ENCODE peak calls at places on chromosome 4, in ten cellular contexts. L, H, Y, X, O, V, C, E, F and T are unnamed samples.

GRCh38 chr4:157444014-157444413 is 223.5 kb downstream of the GRIA2 start:
- DNase-seq in Y (no peak), V (no peak), X (no peak), C (no peak), E (no peak), H (no peak), O (no peak), F (no peak), L (no peak), T (no peak)

GRCh38 chr4:23061431-23061830 is 368.7 kb downstream of the GBA3 start:
- DNase-seq in L (no peak), E (no peak), F (no peak), Y (no peak), O (no peak), C (no peak), H (no peak), V (no peak), X (no peak), T (no peak)

GRCh38 chr4:173943547-173943946 is 339.9 kb downstream of the FBXO8 start:
- DNase-seq in H (no peak), V (no peak), F (no peak), Y (no peak), C (no peak), E (no peak), L (no peak), O (no peak), X (no peak), T (no peak)

GRCh38 chr4:105989411-105990242 is 94.4 kb downstream of the NPNT start:
- DNase-seq in F (no peak), O (no peak), L (no peak), C (no peak), E (no peak), X (no peak), H (no peak), V (no peak), Y (no peak), T (no peak)

GRCh38 chr4:144280688-144281087 is 140.2 kb upstream of the GYPA start:
- DNase-seq in H (no peak), Y (no peak), V (no peak), L (no peak), O (no peak), F (no peak), C (no peak), X (no peak), E (no peak), T (no peak)

GRCh38 chr4:23384741-23385140 is 505.1 kb downstream of the PPARGC1A start:
- DNase-seq in H (no peak), C (no peak), X (no peak), L (no peak), V (no peak), O (no peak), Y (no peak), E (no peak), F (no peak), T (no peak)

GRCh38 chr4:106395582-106395981 is 27.0 kb upstream of the GIMD1 start:
- DNase-seq in H (no peak), O (no peak), E (no peak), Y (no peak), L (no peak), V (no peak), C (no peak), F (no peak), X (no peak), T (no peak)

GRCh38 chr4:37836838-37837413 is 10.4 kb downstream of the PGM2 start:
- DNase-seq in O (no peak), C (no peak), V (no peak), H (no peak), Y (no peak), X (no peak), E (no peak), F (no peak), L (no peak), T (no peak)

GRCh38 chr4:3301450-3302163 is 8.8 kb downstream of the RGS12 start:
- DNase-seq in E (no peak), O (no peak), C (no peak), Y (no peak), L (no peak), F (no peak), H (no peak), V (no peak), X (peak; percentile 38), T (no peak)

GRCh38 chr4:128338634-128339355 is 51.2 kb upstream of the PGRMC2 start:
- DNase-seq in H (no peak), C (no peak), Y (no peak), E (no peak), L (peak; percentile 86), X (no peak), O (no peak), V (no peak), F (no peak), T (no peak)

GRCh38 chr4:107391630-107392028 is 328.4 kb downstream of the PAPSS1 start:
- DNase-seq in V (no peak), Y (no peak), C (no peak), L (peak; percentile 11), X (no peak), F (no peak), O (no peak), E (no peak), H (no peak), T (no peak)

GRCh38 chr4:38489924-38490639 is 173.9 kb upstream of the KLF3 start:
- DNase-seq in F (no peak), E (peak; percentile 61), H (no peak), V (no peak), C (no peak), X (peak; percentile 10), O (peak; percentile 25), L (no peak), Y (no peak), T (peak; percentile 20)